ENCODE peak calls at places on chromosome X, in six cellular contexts. N is GM12878, R is K562, E is HCT116, Q is HepG2, G is H1. B is an unnamed sample. For H3K27me3, the result is how much of the 10 kb centered on the place peaks cover.

GRCh38 chrX:1587161-1587560 is 4.2 kb upstream of the AKAP17A start:
- DNase-seq in R (no peak), G (no peak), N (no peak), E (no peak), Q (no peak), B (no peak)

GRCh38 chrX:71922697-71923096 is 12.1 kb downstream of the NHSL2 start:
- DNase-seq in Q (no peak), E (no peak), G (no peak), N (no peak), R (no peak), B (no peak)

GRCh38 chrX:120794525-120794975 is 81.1 kb downstream of the CT47B1 start:
- DNase-seq in G (no peak), R (no peak), Q (no peak), N (no peak), E (no peak), B (no peak)

GRCh38 chrX:10176121-10177003 is 19.6 kb downstream of the CLCN4 start:
- DNase-seq in G (no peak), E (no peak), R (no peak), N (no peak), Q (no peak), B (no peak)

GRCh38 chrX:53239474-53239873 is 14.5 kb upstream of the KDM5C start:
- DNase-seq in R (peak), G (no peak), Q (peak), E (no peak), N (no peak), B (peak)

GRCh38 chrX:97551821-97552220 is 668.1 kb downstream of the RPA4 start:
- DNase-seq in R (no peak), G (no peak), Q (no peak), E (no peak), N (no peak), B (no peak)

GRCh38 chrX:41406211-41406610 is 40.9 kb upstream of the NYX start:
- DNase-seq in Q (no peak), R (no peak), N (no peak), G (no peak), E (no peak), B (no peak)

GRCh38 chrX:86051741-86052140 is 4.4 kb upstream of the CHM start:
- DNase-seq in Q (no peak), E (no peak), G (no peak), N (no peak), R (no peak), B (no peak)

GRCh38 chrX:124010157-124010556 is 48.7 kb downstream of the STAG2 start:
- DNase-seq in G (no peak), Q (no peak), N (no peak), R (no peak), E (no peak), B (no peak)

GRCh38 chrX:19897087-19897486 is 9.7 kb upstream of the SH3KBP1 start:
- DNase-seq in E (no peak), N (no peak), G (no peak), Q (no peak), R (no peak), B (no peak)

GRCh38 chrX:19888419-19888879 is 1.0 kb upstream of the SH3KBP1 start:
- DNase-seq in G (no peak), Q (peak), N (no peak), R (peak), E (peak), B (peak)

GRCh38 chrX:19899234-19899788 is 11.9 kb upstream of the SH3KBP1 start:
- DNase-seq in E (no peak), N (no peak), R (no peak), Q (no peak), G (no peak), B (no peak)

GRCh38 chrX:19889582-19890342 is 2.4 kb upstream of the SH3KBP1 start:
- DNase-seq in N (peak), G (no peak), Q (peak), E (peak), R (peak), B (no peak)

GRCh38 chrX:19893722-19894121 is 6.3 kb upstream of the SH3KBP1 start:
- DNase-seq in Q (peak), R (no peak), N (no peak), E (no peak), G (no peak), B (no peak)
- TF ChIP-seq ZNF274 in Q (no peak), R (no peak), N (no peak), E (no peak), G (no peak), B (no peak)

DNA sequence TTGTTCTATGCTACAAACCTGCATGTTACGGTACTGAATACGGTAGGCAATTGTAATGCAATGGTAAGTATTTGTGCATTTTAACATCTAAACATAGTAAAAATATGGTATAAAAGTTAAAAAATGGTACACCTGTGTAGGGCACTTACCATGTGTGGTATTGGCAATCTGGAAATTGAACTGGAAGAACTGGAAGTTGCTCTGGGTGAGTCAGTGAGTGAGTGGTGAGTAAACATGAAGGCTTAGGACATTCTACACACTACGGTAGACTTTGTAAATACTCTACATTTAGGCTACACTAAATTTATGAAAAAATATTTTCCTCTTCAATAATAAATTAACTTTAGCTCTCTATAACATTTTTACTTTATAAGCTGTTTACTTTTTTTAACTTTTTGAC is 78.9 kb downstream of the RRAGB start:
- DNase-seq in R (no peak), N (no peak), G (no peak), E (no peak), Q (no peak), B (no peak)
- H3K27me3 ChIP-seq in R (under half), N (under half), G (under half), E (under half), Q (under half), B (under half)

DNA sequence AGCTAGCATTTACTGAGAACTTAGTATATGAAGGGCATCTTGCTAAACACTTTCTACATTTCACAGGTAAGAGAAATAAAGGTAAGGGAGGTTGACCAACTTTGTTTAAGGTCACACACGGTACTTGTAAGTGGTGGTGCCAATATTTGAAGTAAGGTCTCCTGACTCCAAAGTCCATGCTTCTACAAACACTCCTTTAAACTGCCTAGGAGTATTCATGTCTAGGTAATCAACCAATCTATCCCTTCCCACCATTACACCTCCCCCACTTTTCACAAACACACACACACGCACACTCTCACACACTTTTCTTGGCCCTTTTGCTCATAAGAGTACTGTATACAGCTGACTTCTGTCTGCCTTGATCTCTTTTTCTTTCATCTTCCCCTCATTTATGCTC is 7.1 kb downstream of the BEX1 start:
- DNase-seq in Q (peak), R (no peak), G (no peak), N (no peak), E (no peak), B (no peak)
- TF ChIP-seq YY1 in Q (no peak), R (no peak), G (no peak), N (no peak), E (no peak), B (no peak)

GRCh38 chrX:16060252-16060651 is 63.1 kb upstream of the GRPR start:
- DNase-seq in N (no peak), G (no peak), R (no peak), E (no peak), Q (no peak), B (no peak)
- TF ChIP-seq ZNF274 in N (no peak), G (no peak), R (no peak), E (no peak), Q (no peak), B (no peak)

DNA sequence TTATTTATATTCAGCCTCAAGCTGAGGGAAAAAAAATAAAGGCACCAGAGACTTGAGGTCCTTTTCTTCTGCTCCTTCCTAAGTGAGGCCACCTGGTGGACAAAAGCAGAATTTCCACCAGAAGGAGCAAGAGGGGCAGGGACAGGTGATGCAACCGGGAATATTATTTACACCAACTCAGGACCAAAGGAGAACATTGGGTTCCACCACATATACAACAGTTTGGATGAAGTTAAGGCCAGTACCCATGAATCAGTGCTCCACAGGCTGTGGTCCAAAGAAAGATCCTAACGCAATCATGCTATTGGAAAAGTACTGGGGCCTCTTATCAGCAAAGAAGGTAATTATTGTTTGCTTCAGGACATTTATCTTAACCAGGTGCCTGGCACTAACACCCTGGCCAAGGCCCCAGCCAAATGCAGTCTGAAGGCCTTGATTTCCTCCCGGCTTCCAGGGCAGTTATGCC is 57.4 kb downstream of the TSC22D3 start:
- DNase-seq in N (no peak), E (peak), R (peak), G (no peak), Q (peak), B (no peak)
- H3K27me3 ChIP-seq in N (under half), E (under half), R (under half), G (under half), Q (under half), B (under half)

DNA sequence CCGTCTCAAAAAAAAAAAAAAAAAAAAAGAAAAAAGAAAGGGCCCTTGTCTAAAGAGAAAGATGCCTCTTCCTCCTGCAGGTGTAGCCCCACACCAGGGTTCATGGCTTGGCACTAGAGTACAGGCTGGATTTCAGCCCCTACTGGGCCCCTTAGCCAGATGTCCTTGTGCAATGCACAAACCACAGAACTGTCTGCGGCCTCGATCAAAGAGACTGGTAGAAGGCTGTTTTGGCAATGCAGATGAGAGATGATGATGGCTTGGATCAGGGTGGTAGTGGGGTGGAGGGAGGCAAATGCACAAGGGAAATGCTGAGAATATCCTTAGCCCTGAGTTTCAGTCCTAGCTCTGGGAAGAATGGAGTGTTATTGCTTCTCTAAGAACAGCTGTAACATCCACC is 26.5 kb upstream of the TSR2 start:
- DNase-seq in N (no peak), E (no peak), R (no peak), G (no peak), Q (peak), B (no peak)
- TF ChIP-seq YY1 in N (no peak), E (no peak), R (no peak), G (no peak), Q (no peak), B (no peak)

GRCh38 chrX:18701621-18702361 is 5.7 kb upstream of the PPEF1 start:
- DNase-seq in G (no peak), Q (peak), R (no peak), E (no peak), N (no peak), B (no peak)
- TF ChIP-seq ZNF274 in G (no peak), Q (no peak), R (no peak), E (no peak), N (no peak), B (no peak)

GRCh38 chrX:130057209-130057608 is 53.1 kb downstream of the ELF4 start:
- DNase-seq in Q (no peak), N (no peak), R (no peak), E (no peak), G (no peak), B (no peak)

GRCh38 chrX:130055103-130055502 is 55.2 kb downstream of the ELF4 start:
- DNase-seq in E (no peak), N (no peak), G (no peak), Q (no peak), R (no peak), B (no peak)

GRCh38 chrX:130058667-130059066 is 51.6 kb downstream of the ELF4 start:
- DNase-seq in R (no peak), E (no peak), G (no peak), N (no peak), Q (no peak), B (no peak)

GRCh38 chrX:130053236-130053635 is 57.1 kb downstream of the ELF4 start:
- DNase-seq in Q (no peak), G (no peak), R (no peak), E (no peak), N (no peak), B (no peak)

GRCh38 chrX:130055899-130056298 is 54.4 kb downstream of the ELF4 start:
- DNase-seq in N (no peak), E (no peak), Q (no peak), G (no peak), R (no peak), B (no peak)
- H3K27me3 ChIP-seq in N (under half), E (under half), Q (under half), G (under half), R (under half), B (under half)

GRCh38 chrX:44035576-44035975 is 62.4 kb upstream of the NDP start:
- DNase-seq in E (no peak), N (no peak), R (no peak), G (no peak), Q (no peak), B (no peak)

GRCh38 chrX:44042124-44042523 is 68.9 kb upstream of the NDP start:
- DNase-seq in G (no peak), N (no peak), R (no peak), E (no peak), Q (no peak), B (no peak)

GRCh38 chrX:44039556-44039955 is 66.4 kb upstream of the NDP start:
- DNase-seq in Q (no peak), N (no peak), G (no peak), E (no peak), R (no peak), B (no peak)

GRCh38 chrX:44032479-44032878 is 59.3 kb upstream of the NDP start:
- DNase-seq in R (no peak), E (no peak), N (no peak), G (no peak), Q (no peak), B (no peak)

DNA sequence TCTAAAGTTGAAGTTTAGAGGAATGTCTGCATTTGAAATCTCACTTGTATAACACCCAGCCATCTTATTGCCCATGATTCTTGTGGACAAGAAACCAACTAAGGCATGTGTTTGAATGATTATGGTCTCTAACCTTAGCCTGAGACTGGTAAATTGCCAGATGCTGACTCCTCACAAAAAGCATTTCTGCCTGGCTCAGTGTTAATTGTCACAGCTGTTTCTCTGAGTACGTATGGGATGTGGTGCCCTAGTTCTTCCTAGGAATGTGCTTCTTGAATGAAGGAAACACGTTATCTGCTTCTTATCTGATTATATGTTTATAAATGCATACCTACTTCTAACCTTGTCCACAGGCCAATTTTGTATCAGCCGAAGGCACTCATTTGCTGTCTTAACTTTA is 63.1 kb upstream of the NDP start:
- DNase-seq in Q (no peak), E (no peak), R (no peak), N (no peak), G (no peak), B (no peak)
- TF ChIP-seq YY1 in Q (no peak), E (no peak), R (no peak), N (no peak), G (no peak), B (no peak)